ENCODE peak calls at places on chromosomes 4 and X, in eight cellular contexts. C, K, P, Y, L, X, S and Q are unnamed samples.

GRCh38 chr4:13599159-13599558 is 28.4 kb downstream of the BOD1L1 start:
- DNase-seq in C (no peak), K (no peak), P (no peak), Y (no peak), L (no peak), X (no peak), S (no peak), Q (no peak)

GRCh38 chr4:182486895-182487294 is 243.7 kb downstream of the TENM3 start:
- DNase-seq in C (no peak), K (no peak), P (no peak), Y (no peak), L (no peak), X (no peak), S (no peak), Q (no peak)

GRCh38 chr4:41661447-41662076 is 87.0 kb downstream of the PHOX2B start:
- DNase-seq in C (peak), K (no peak), P (no peak), Y (peak), L (no peak), X (peak), S (peak), Q (peak)

GRCh38 chr4:83083925-83084475 is 30.5 kb downstream of the PLAC8 start:
- DNase-seq in C (no peak), K (no peak), P (no peak), Y (no peak), L (no peak), X (peak), S (no peak), Q (no peak)

GRCh38 chr4:168101026-168101425 is 8.7 kb downstream of the ANXA10 start:
- DNase-seq in C (no peak), K (no peak), P (no peak), Y (no peak), L (no peak), X (no peak), S (no peak), Q (no peak)

GRCh38 chrX:57156397-57157049 is 19.3 kb upstream of the SPIN2A start:
- DNase-seq in C (no peak), K (no peak), P (no peak), Y (peak), L (no peak), X (no peak), S (no peak), Q (no peak)

GRCh38 chr4:101647710-101648034 is 142.9 kb upstream of the BANK1 start:
- DNase-seq in C (no peak), K (no peak), P (no peak), Y (no peak), L (no peak), X (no peak), S (no peak), Q (no peak)

GRCh38 chr4:145731026-145731425 is 51.1 kb downstream of the C4orf51 start:
- DNase-seq in C (no peak), K (no peak), P (no peak), Y (peak), L (no peak), X (no peak), S (peak), Q (no peak)

GRCh38 chr4:16123356-16124084 is 39.7 kb upstream of the PROM1 start:
- DNase-seq in C (no peak), K (no peak), P (no peak), Y (no peak), L (no peak), X (no peak), S (no peak), Q (no peak)

GRCh38 chrX:21770631-21771321 is 12.9 kb upstream of the SMPX start:
- DNase-seq in C (no peak), K (no peak), P (no peak), Y (no peak), L (no peak), X (no peak), S (peak), Q (no peak)

GRCh38 chrX:83326517-83326916 is 181.6 kb upstream of the POU3F4 start:
- DNase-seq in C (no peak), K (no peak), P (no peak), Y (no peak), L (no peak), X (no peak), S (no peak), Q (no peak)

GRCh38 chr4:38154681-38155588 is 194.7 kb downstream of the PTTG2 start:
- DNase-seq in C (no peak), K (no peak), P (peak), Y (no peak), L (no peak), X (peak), S (no peak), Q (no peak)

GRCh38 chr4:6465985-6466384 is 6.4 kb downstream of the PPP2R2C start:
- DNase-seq in C (no peak), K (no peak), P (no peak), Y (no peak), L (no peak), X (no peak), S (no peak), Q (no peak)

GRCh38 chrX:19860571-19860970 is 26.8 kb downstream of the SH3KBP1 start:
- DNase-seq in C (no peak), K (no peak), P (no peak), Y (no peak), L (no peak), X (no peak), S (no peak), Q (no peak)

GRCh38 chr4:169485791-169486742 is 126.3 kb downstream of the NEK1 start:
- DNase-seq in C (peak), K (peak), P (peak), Y (peak), L (peak), X (peak), S (no peak), Q (peak)

GRCh38 chrX:16469870-16470269 is 180.1 kb upstream of the S100G start:
- DNase-seq in C (no peak), K (no peak), P (no peak), Y (no peak), L (no peak), X (no peak), S (no peak), Q (no peak)

GRCh38 chr4:77619408-77619807 is 13.8 kb downstream of the CXCL13 start:
- DNase-seq in C (no peak), K (no peak), P (no peak), Y (no peak), L (no peak), X (no peak), S (peak), Q (no peak)

GRCh38 chr4:77538574-77539157 is 67.0 kb upstream of the CXCL13 start:
- DNase-seq in C (no peak), K (no peak), P (peak), Y (no peak), L (no peak), X (no peak), S (peak), Q (no peak)

GRCh38 chr4:3311489-3312171 is 18.8 kb downstream of the RGS12 start:
- DNase-seq in C (no peak), K (no peak), P (peak), Y (peak), L (no peak), X (no peak), S (no peak), Q (no peak)

GRCh38 chrX:25003066-25003849 is 12.5 kb downstream of the ARX start:
- DNase-seq in C (no peak), K (no peak), P (no peak), Y (no peak), L (no peak), X (no peak), S (no peak), Q (no peak)

GRCh38 chr4:37160653-37161052 is 83.9 kb upstream of the NWD2 start:
- DNase-seq in C (no peak), K (no peak), P (no peak), Y (no peak), L (no peak), X (no peak), S (no peak), Q (no peak)

GRCh38 chrX:134949271-134949670 is 41.5 kb upstream of the SMIM10 start:
- DNase-seq in C (no peak), K (no peak), P (peak), Y (peak), L (no peak), X (no peak), S (no peak), Q (no peak)

GRCh38 chr4:40378619-40379018 is 43.5 kb downstream of the CHRNA9 start:
- DNase-seq in C (no peak), K (no peak), P (no peak), Y (no peak), L (no peak), X (no peak), S (no peak), Q (no peak)

GRCh38 chrX:78119521-78120227 is 15.6 kb downstream of the PGK1 start:
- DNase-seq in C (no peak), K (no peak), P (no peak), Y (no peak), L (no peak), X (no peak), S (no peak), Q (no peak)

GRCh38 chr4:183068502-183068901 is 30.6 kb upstream of the WWC2 start:
- DNase-seq in C (no peak), K (no peak), P (no peak), Y (no peak), L (no peak), X (no peak), S (no peak), Q (no peak)

GRCh38 chr4:8525383-8526120 is 54.6 kb upstream of the GPR78 start:
- DNase-seq in C (no peak), K (no peak), P (no peak), Y (peak), L (no peak), X (no peak), S (no peak), Q (no peak)
- TF ChIP-seq CTCF in C (no peak), K (no peak), P (no peak), Y (no peak), L (peak), X (no peak), S (no peak), Q (no peak)

GRCh38 chr4:141215030-141215429 is 5.7 kb upstream of the ZNF330 start:
- DNase-seq in C (no peak), K (no peak), P (no peak), Y (no peak), L (no peak), X (no peak), S (no peak), Q (no peak)

GRCh38 chr4:141220655-141221605 is at the start of gene ZNF330:
- DNase-seq in C (peak), K (peak), P (peak), Y (peak), L (peak), X (peak), S (peak), Q (peak)

GRCh38 chr4:141215972-141216761 is 4.5 kb upstream of the ZNF330 start:
- DNase-seq in C (no peak), K (no peak), P (no peak), Y (no peak), L (no peak), X (no peak), S (no peak), Q (no peak)

GRCh38 chr4:141223418-141223817 is 2.7 kb downstream of the ZNF330 start:
- DNase-seq in C (no peak), K (no peak), P (no peak), Y (no peak), L (no peak), X (no peak), S (no peak), Q (no peak)

GRCh38 chr4:141220271-141220654 is 432 bp upstream of the ZNF330 start:
- DNase-seq in C (no peak), K (no peak), P (no peak), Y (no peak), L (no peak), X (no peak), S (no peak), Q (no peak)
- H3K4me3 ChIP-seq in C (peak), K (peak), P (peak), Y (peak), L (no peak), X (peak), S (peak), Q (peak)

DNA sequence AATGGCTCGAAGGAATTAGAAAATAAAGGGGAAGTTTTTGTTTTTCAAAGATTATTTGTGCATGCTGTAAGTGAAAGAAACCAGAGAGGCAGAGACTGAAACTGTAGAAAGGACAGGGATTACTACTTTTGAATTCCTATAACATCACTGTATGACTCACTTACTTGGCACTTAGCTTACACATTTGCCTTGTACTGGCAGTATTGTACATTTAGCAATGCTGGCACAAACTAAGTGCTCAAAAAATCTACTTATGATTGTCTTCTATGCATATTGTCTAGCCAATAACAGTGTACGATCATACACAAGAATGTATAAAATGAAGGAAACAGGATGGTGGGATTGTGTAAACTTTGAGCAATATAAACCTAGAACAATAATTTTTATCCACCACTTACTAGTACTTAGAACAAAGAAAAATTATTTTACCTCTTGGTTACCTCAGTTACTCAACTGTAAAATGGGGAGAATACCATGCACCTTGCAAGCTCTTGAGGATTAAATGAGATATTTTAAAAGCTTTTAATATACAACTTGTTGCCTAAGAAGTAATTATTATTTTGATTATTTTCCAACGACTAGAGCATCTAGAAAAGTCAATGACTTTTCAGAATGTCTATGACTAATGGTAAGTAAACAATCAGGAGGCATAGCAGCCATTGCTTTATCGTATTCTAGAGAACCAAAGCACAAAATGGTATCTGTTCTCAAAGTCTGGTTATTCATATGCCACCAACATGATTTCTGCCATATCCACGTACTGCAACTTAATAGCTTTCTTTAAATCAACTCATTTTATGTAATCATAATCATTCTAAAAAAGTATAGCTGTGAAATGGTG is 4.7 kb downstream of the FAM120C start:
- DNase-seq in C (no peak), K (no peak), P (peak), Y (peak), L (no peak), X (no peak), S (no peak), Q (peak)
- TF ChIP-seq CTCF in C (no peak), K (no peak), P (no peak), Y (no peak), L (no peak), X (no peak), S (no peak), Q (no peak)

GRCh38 chrX:47621851-47622250 is 2.2 kb upstream of the SYN1 start:
- DNase-seq in C (no peak), K (no peak), P (no peak), Y (no peak), L (no peak), X (no peak), S (no peak), Q (no peak)
- H3K4me3 ChIP-seq in C (no peak), K (no peak), P (no peak), Y (no peak), L (no peak), X (no peak), S (no peak), Q (no peak)

GRCh38 chr4:161647757-161648156 is 516.0 kb downstream of the FSTL5 start:
- DNase-seq in C (no peak), K (no peak), P (no peak), Y (no peak), L (no peak), X (no peak), S (no peak), Q (no peak)

GRCh38 chr4:161642708-161643107 is 521.1 kb downstream of the FSTL5 start:
- DNase-seq in C (no peak), K (no peak), P (no peak), Y (no peak), L (no peak), X (no peak), S (no peak), Q (no peak)
- TF ChIP-seq CTCF in C (no peak), K (no peak), P (no peak), Y (no peak), L (peak), X (no peak), S (no peak), Q (no peak)

DNA sequence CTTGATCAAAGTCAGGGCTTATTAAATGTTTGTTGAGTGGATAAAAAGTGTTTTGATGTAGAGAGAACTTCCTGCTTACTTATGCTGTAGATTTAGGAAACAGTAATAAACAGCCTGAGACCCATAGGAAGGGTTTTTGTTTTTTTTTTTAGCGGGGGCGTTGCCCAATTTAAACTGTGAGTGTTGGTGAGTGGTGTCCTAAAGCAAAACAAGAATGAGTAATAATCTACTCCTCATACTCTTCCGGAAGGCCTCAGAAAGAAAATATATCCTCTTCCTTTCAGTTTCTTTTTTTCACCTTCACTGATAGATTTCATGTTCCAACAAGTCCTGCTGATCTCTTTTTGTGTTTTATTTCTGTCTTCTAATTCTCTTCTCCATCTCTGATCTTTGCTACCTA is 104.4 kb upstream of the SCML1 start:
- DNase-seq in C (no peak), K (no peak), P (no peak), Y (peak), L (no peak), X (no peak), S (no peak), Q (no peak)
- H3K4me3 ChIP-seq in C (no peak), K (no peak), P (no peak), Y (no peak), L (no peak), X (no peak), S (no peak), Q (no peak)